ENCODE peak calls at places on chromosome 18, in six cellular contexts. O is MM.1S, A is left lung, T is cardiac muscle cell, E is GM12878, N is psoas muscle. Y is an unnamed sample.
A peak's percentile ranks its signal among the peaks of the same experiment; 100 is the strongest.

GRCh38 chr18:79062806-79063205 is 6.4 kb upstream of the ATP9B start:
- DNase-seq in O (no peak), A (no peak), T (no peak), E (no peak), N (no peak), Y (no peak)

GRCh38 chr18:8706981-8707940 is 1.9 kb downstream of the MTCL1 start:
- DNase-seq in O (peak; percentile 76), A (peak; percentile 84), T (peak; percentile 69), E (no peak), N (peak; percentile 38), Y (no peak)

GRCh38 chr18:72910045-72910444 is 42.3 kb upstream of the NETO1 start:
- DNase-seq in O (no peak), A (no peak), T (no peak), E (no peak), N (no peak), Y (no peak)

GRCh38 chr18:8744656-8745055 is 39.3 kb downstream of the MTCL1 start:
- DNase-seq in O (no peak), A (peak; percentile 31), T (no peak), E (no peak), N (no peak), Y (peak; percentile 63)

GRCh38 chr18:68152770-68153169 is 562.1 kb downstream of the TMX3 start:
- DNase-seq in O (no peak), A (peak; percentile 21), T (no peak), E (no peak), N (no peak), Y (no peak)

GRCh38 chr18:47087676-47088075 is 52.3 kb upstream of the ELOA2 start:
- DNase-seq in O (no peak), A (no peak), T (no peak), E (no peak), N (no peak), Y (no peak)

GRCh38 chr18:3466051-3466450 is 16.1 kb downstream of the TGIF1 start:
- DNase-seq in O (no peak), A (no peak), T (peak; percentile 90), E (no peak), N (no peak), Y (no peak)

GRCh38 chr18:35289293-35290069 is 548 bp downstream of the ZSCAN30 start:
- DNase-seq in O (no peak), A (no peak), T (peak; percentile 20), E (no peak), N (no peak), Y (no peak)

GRCh38 chr18:8816233-8816632 is 110.9 kb downstream of the MTCL1 start:
- DNase-seq in O (no peak), A (no peak), T (peak; percentile 46), E (no peak), N (no peak), Y (no peak)

GRCh38 chr18:45449761-45450227 is 165.5 kb upstream of the SLC14A2 start:
- DNase-seq in O (no peak), A (no peak), T (peak; percentile 2), E (no peak), N (peak; percentile 62), Y (no peak)

GRCh38 chr18:35580748-35581534 is 599 bp upstream of the GALNT1 start:
- DNase-seq in O (peak; percentile 75), A (peak; percentile 91), T (peak; percentile 68), E (no peak), N (peak; percentile 68), Y (peak; percentile 54)

GRCh38 chr18:69469444-69469919 is 68.8 kb downstream of the DOK6 start:
- DNase-seq in O (no peak), A (peak; percentile 61), T (peak; percentile 19), E (no peak), N (no peak), Y (no peak)

GRCh38 chr18:72086421-72086820 is 457.7 kb downstream of the CBLN2 start:
- DNase-seq in O (peak; percentile 29), A (no peak), T (peak; percentile 29), E (no peak), N (no peak), Y (no peak)

GRCh38 chr18:43793910-43794309 is 516.6 kb upstream of the SYT4 start:
- DNase-seq in O (no peak), A (no peak), T (no peak), E (no peak), N (no peak), Y (no peak)

GRCh38 chr18:63626431-63626830 is 17.6 kb downstream of the SERPINB4 start:
- DNase-seq in O (no peak), A (no peak), T (no peak), E (no peak), N (no peak), Y (no peak)

GRCh38 chr18:51077217-51077616 is 47.2 kb downstream of the SMAD4 start:
- DNase-seq in O (no peak), A (no peak), T (peak; percentile 23), E (no peak), N (no peak), Y (no peak)

GRCh38 chr18:49447810-49448745 is 12.4 kb downstream of the DYM start:
- DNase-seq in O (peak; percentile 65), A (no peak), T (peak; percentile 79), E (no peak), N (no peak), Y (no peak)

GRCh38 chr18:65227970-65228369 is 522.8 kb upstream of the CDH7 start:
- DNase-seq in O (no peak), A (no peak), T (no peak), E (no peak), N (no peak), Y (no peak)

GRCh38 chr18:58805482-58806187 is 59.0 kb upstream of the ZNF532 start:
- DNase-seq in O (no peak), A (no peak), T (no peak), E (no peak), N (no peak), Y (no peak)

GRCh38 chr18:46360841-46361240 is 256.7 kb downstream of the HAUS1 start:
- DNase-seq in O (no peak), A (no peak), T (no peak), E (no peak), N (no peak), Y (no peak)

GRCh38 chr18:4172491-4172890 is 282.6 kb downstream of the DLGAP1 start:
- DNase-seq in O (no peak), A (no peak), T (no peak), E (no peak), N (no peak), Y (no peak)

GRCh38 chr18:36381075-36381474 is 83.6 kb downstream of the FHOD3 start:
- DNase-seq in O (no peak), A (no peak), T (no peak), E (no peak), N (no peak), Y (no peak)

GRCh38 chr18:31998880-31999279 is 19.7 kb upstream of the RNF125 start:
- DNase-seq in O (no peak), A (no peak), T (no peak), E (no peak), N (no peak), Y (no peak)

GRCh38 chr18:61589053-61589723 is 256.0 kb downstream of the CDH20 start:
- DNase-seq in O (no peak), A (no peak), T (no peak), E (no peak), N (no peak), Y (no peak)
- H3K27ac ChIP-seq in O (no peak overlapping the region), A (no peak overlapping the region), T (no peak overlapping the region), E (no peak overlapping the region), N (no peak overlapping the region), Y (no peak overlapping the region)

DNA sequence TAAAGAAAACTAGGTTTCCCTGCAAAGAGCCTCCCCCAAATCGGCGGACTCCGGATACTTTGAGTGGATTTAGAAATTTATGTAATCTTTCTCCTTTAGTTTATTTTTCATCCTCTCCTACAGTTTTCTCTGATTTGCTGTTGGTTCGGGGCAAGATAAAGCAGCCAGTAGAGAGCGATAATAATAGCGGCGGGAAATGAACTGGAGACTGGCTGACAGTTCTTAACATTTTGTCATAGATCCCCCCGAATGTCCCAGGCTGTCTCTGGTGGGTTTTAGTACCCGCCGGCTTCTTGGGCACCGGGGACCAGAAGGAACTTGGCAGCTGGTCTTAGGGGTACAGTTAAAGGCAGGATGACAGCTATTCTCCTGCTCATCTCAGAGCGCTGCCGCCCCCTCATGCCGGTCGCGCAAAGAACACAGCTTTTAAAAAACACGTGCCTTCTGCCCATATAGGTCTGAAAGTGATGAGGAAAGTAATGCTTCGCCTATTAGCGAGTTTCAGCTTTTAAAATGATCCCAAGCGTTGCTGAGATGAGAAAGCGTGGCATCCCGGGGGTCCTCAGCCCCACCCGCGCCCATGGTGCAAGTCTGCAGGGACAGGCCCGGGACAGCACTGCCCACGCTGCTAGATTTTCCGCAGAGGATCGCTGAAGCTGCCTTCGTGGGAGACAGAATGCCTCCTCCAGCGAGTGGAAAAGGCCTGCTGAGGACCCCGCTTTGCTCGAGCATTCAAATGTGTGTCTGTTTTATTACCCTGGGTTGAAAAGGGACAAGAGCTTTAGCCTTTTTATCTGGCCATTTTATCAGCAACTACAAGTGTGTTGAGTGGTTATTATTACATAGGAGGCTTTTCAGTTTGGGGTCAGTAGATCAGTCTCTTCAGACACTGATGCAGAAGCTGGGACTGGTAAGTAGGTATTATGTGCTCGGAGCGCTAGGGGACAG is 3.8 kb downstream of the ONECUT2 start:
- DNase-seq in O (no peak), A (no peak), T (no peak), E (no peak), N (no peak), Y (no peak)
- H3K27me3 ChIP-seq in O (no peaks in the 10 kb centered on the region), A (peaks cover 97% of the 10 kb centered on the region), T (peaks cover 92% of the 10 kb centered on the region), E (peaks cover 46% of the 10 kb centered on the region), N (peaks cover 96% of the 10 kb centered on the region), Y (peaks cover 32% of the 10 kb centered on the region)

DNA sequence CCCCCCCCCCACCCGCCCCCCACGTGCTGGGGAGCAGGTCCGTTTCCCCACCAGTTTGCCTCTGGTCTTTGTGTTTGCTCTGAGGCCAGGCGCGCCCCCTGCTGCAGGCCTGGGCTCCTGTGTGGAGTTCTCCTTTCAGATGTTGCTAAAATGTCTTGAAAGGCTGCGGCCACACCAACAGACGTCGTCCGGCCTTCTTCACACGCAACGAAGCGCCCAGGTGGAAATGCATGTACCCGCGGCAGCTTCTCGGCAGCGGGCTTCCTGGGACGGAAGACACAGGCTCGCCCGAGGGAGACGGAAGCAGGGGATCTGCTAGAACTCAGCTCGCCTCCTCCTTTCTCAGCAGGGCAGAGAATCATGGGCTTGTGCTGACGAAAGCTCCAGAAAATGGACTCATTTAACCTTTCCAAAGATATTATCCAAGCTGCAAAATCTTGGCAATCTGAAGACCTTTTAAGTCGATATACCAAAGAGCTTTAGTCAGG is 125.3 kb upstream of the ZNF516 start:
- DNase-seq in O (peak; percentile 37), A (peak; percentile 90), T (peak; percentile 86), E (peak; percentile 9), N (peak; percentile 76), Y (peak; percentile 19)
- H3K4me1 ChIP-seq in O (no peaks in the 10 kb centered on the region), A (peaks cover 14% of the 10 kb centered on the region), T (peaks cover 30% of the 10 kb centered on the region), E (peaks cover 3% of the 10 kb centered on the region), N (peaks cover 4% of the 10 kb centered on the region), Y (no peaks in the 10 kb centered on the region)

DNA sequence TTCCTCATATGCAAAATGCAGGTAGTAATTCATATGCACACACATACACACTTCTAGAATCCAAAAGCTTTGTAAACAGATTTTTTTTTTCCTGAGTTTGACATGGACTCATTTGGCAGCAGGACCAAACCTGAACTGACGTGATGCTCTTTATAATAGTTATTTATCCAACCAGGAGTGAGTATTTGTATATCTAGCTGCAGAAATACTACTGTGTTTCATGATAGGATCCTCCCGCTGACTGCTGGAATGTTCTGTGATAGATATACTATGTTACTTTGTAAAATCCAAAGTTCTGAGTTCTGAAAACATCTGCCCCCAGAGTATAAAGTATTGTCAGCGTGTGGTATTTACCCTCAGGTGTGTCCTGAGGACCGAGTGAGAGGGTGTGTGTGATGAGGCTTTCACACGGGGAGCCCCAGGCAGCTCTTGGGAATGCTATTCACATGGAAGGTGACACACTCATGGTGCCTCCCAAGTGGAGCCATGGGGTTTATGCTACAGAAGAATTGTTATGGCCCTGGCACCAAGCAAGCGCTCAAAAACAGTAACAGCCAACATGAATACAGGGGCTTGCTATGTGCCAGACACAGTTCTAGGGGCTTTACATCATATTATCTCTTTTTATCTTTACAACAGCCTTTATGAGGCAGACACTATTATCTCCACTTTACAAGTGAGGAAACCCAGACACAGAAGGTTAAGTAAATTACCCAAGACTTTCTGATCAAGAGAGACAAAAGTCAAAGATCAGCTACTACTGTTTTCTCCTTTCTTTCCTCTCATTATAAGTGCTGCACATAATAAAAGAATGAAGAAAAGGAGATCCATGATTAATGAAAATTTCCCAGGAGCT is 16.7 kb upstream of the TXNDC2 start:
- DNase-seq in O (no peak), A (no peak), T (peak; percentile 27), E (no peak), N (no peak), Y (no peak)
- H3K27ac ChIP-seq in O (no peak overlapping the region), A (no peak overlapping the region), T (no peak overlapping the region), E (no peak overlapping the region), N (no peak overlapping the region), Y (no peak overlapping the region)